ENCODE peak calls at places on chromosomes 5 and 9, in eight cellular contexts. R, B, V, M, L, Y, J and D are unnamed samples.

GRCh38 chr5:170159101-170159698 is 53.5 kb downstream of the FOXI1 start:
- DNase-seq in R (no peak), B (no peak), V (no peak), M (peak; percentile 83), L (no peak), Y (peak; percentile 32), J (no peak), D (no peak)

GRCh38 chr9:37408933-37409710 is 13.4 kb upstream of the GRHPR start:
- DNase-seq in R (peak; percentile 59), B (no peak), V (no peak), M (peak; percentile 53), L (no peak), Y (no peak), J (peak; percentile 73), D (no peak)

GRCh38 chr5:132429451-132430440 is 60.2 kb downstream of the SLC22A5 start:
- DNase-seq in R (no peak), B (no peak), V (no peak), M (no peak), L (no peak), Y (no peak), J (no peak), D (no peak)

GRCh38 chr9:96109718-96110351 is 192.1 kb downstream of the HSD17B3 start:
- DNase-seq in R (no peak), B (no peak), V (peak; percentile 52), M (no peak), L (no peak), Y (peak; percentile 21), J (no peak), D (no peak)

GRCh38 chr5:40464461-40464860 is 215.3 kb upstream of the PTGER4 start:
- DNase-seq in R (no peak), B (no peak), V (peak; percentile 46), M (no peak), L (no peak), Y (peak; percentile 13), J (no peak), D (no peak)

GRCh38 chr9:26856413-26857032 is 36.1 kb downstream of the CAAP1 start:
- DNase-seq in R (no peak), B (peak; percentile 22), V (peak; percentile 49), M (peak; percentile 62), L (no peak), Y (peak; percentile 75), J (no peak), D (no peak)

GRCh38 chr5:78549043-78549442 is 99.5 kb downstream of the LHFPL2 start:
- DNase-seq in R (no peak), B (no peak), V (no peak), M (no peak), L (no peak), Y (peak; percentile 65), J (no peak), D (no peak)

GRCh38 chr9:35448511-35448910 is 41.4 kb upstream of the RUSC2 start:
- DNase-seq in R (no peak), B (no peak), V (no peak), M (no peak), L (no peak), Y (peak; percentile 25), J (no peak), D (no peak)

GRCh38 chr5:168288349-168289245 is 2.8 kb upstream of the WWC1 start:
- DNase-seq in R (no peak), B (peak; percentile 88), V (no peak), M (peak; percentile 82), L (no peak), Y (no peak), J (no peak), D (no peak)

GRCh38 chr5:117859161-117859560 is 1129.2 kb downstream of the DTWD2 start:
- DNase-seq in R (no peak), B (no peak), V (no peak), M (no peak), L (no peak), Y (no peak), J (no peak), D (no peak)

GRCh38 chr9:88005146-88005750 is 30.9 kb upstream of the CDK20 start:
- DNase-seq in R (no peak), B (no peak), V (no peak), M (no peak), L (no peak), Y (no peak), J (no peak), D (no peak)

GRCh38 chr5:115372121-115372520 is 75.7 kb upstream of the CCDC112 start:
- DNase-seq in R (no peak), B (no peak), V (no peak), M (no peak), L (no peak), Y (peak; percentile 50), J (no peak), D (no peak)

GRCh38 chr5:23459214-23459613 is 48.2 kb upstream of the PRDM9 start:
- DNase-seq in R (no peak), B (no peak), V (no peak), M (no peak), L (no peak), Y (no peak), J (no peak), D (no peak)

GRCh38 chr9:38062498-38063362 is 6.3 kb downstream of the SHB start:
- DNase-seq in R (no peak), B (no peak), V (peak; percentile 41), M (peak; percentile 63), L (no peak), Y (peak; percentile 62), J (no peak), D (no peak)

GRCh38 chr9:136962701-136963248 is 10.7 kb downstream of the LCN12 start:
- DNase-seq in R (no peak), B (no peak), V (no peak), M (no peak), L (no peak), Y (no peak), J (no peak), D (no peak)

GRCh38 chr9:101582593-101582992 is 12.2 kb downstream of the PPP3R2 start:
- DNase-seq in R (no peak), B (no peak), V (peak; percentile 69), M (no peak), L (no peak), Y (peak; percentile 33), J (no peak), D (no peak)

GRCh38 chr5:4050203-4050602 is 454.6 kb downstream of the IRX1 start:
- DNase-seq in R (no peak), B (no peak), V (no peak), M (no peak), L (no peak), Y (no peak), J (no peak), D (peak; percentile 42)

GRCh38 chr5:172104021-172104420 is 84.0 kb downstream of the STK10 start:
- DNase-seq in R (no peak), B (no peak), V (no peak), M (no peak), L (no peak), Y (no peak), J (no peak), D (no peak)

GRCh38 chr9:111657051-111657450 is 4.4 kb upstream of the GNG10 start:
- DNase-seq in R (no peak), B (no peak), V (no peak), M (no peak), L (no peak), Y (no peak), J (no peak), D (no peak)

GRCh38 chr9:127938298-127938690 is 640 bp upstream of the DPM2 start:
- DNase-seq in R (no peak), B (no peak), V (no peak), M (no peak), L (no peak), Y (no peak), J (no peak), D (no peak)

GRCh38 chr5:1214936-1215220 is 10.3 kb upstream of the SLC6A18 start:
- DNase-seq in R (no peak), B (no peak), V (no peak), M (no peak), L (no peak), Y (no peak), J (no peak), D (no peak)

GRCh38 chr9:84371737-84372136 is 31.2 kb upstream of the SLC28A3 start:
- DNase-seq in R (no peak), B (no peak), V (no peak), M (no peak), L (no peak), Y (peak; percentile 99), J (no peak), D (no peak)

GRCh38 chr5:139383275-139383992 is at the start of gene SLC23A1:
- DNase-seq in R (no peak), B (peak; percentile 85), V (no peak), M (peak; percentile 69), L (no peak), Y (no peak), J (no peak), D (no peak)

GRCh38 chr5:76942581-76942980 is 10.3 kb upstream of the CRHBP start:
- DNase-seq in R (no peak), B (no peak), V (no peak), M (no peak), L (no peak), Y (no peak), J (no peak), D (no peak)

GRCh38 chr5:77987988-77988387 is 211.8 kb upstream of the TBCA start:
- DNase-seq in R (no peak), B (no peak), V (no peak), M (no peak), L (no peak), Y (no peak), J (no peak), D (no peak)